ENCODE peak calls at places on chromosomes 11 and 22, in nine cellular contexts. Q, M, P, V, D, R, H, N and U are unnamed samples.

GRCh38 chr22:24067587-24068376 is 56.7 kb downstream of the CABIN1 start:
- DNase-seq in Q (no peak), M (no peak), P (no peak), V (no peak), D (no peak), R (no peak), H (no peak), N (no peak), U (peak; percentile 62)

GRCh38 chr11:119307974-119308373 is 9.0 kb downstream of the MCAM start:
- DNase-seq in Q (no peak), M (no peak), P (no peak), V (no peak), D (no peak), R (no peak), H (no peak), N (no peak), U (no peak)

GRCh38 chr11:129637473-129637872 is 178.2 kb upstream of the TMEM45B start:
- DNase-seq in Q (no peak), M (no peak), P (no peak), V (no peak), D (no peak), R (no peak), H (peak; percentile 74), N (no peak), U (no peak)

GRCh38 chr11:30131535-30131934 is 99.3 kb upstream of the FSHB start:
- DNase-seq in Q (no peak), M (no peak), P (no peak), V (no peak), D (no peak), R (no peak), H (no peak), N (no peak), U (no peak)

GRCh38 chr11:14927146-14927545 is 35.1 kb upstream of the CYP2R1 start:
- DNase-seq in Q (no peak), M (no peak), P (no peak), V (no peak), D (no peak), R (no peak), H (peak; percentile 17), N (no peak), U (no peak)

GRCh38 chr11:8784936-8785335 is 102.3 kb downstream of the RPL27A start:
- DNase-seq in Q (no peak), M (no peak), P (no peak), V (no peak), D (no peak), R (no peak), H (no peak), N (no peak), U (no peak)

GRCh38 chr22:29117799-29118477 is 45.1 kb downstream of the KREMEN1 start:
- DNase-seq in Q (no peak), M (no peak), P (no peak), V (no peak), D (no peak), R (no peak), H (no peak), N (no peak), U (no peak)

GRCh38 chr11:67002921-67003411 is 20.0 kb upstream of the SYT12 start:
- DNase-seq in Q (no peak), M (no peak), P (no peak), V (no peak), D (no peak), R (no peak), H (no peak), N (no peak), U (no peak)

GRCh38 chr11:82775736-82776346 is 42.2 kb upstream of the FAM181B start:
- DNase-seq in Q (no peak), M (peak; percentile 85), P (no peak), V (no peak), D (no peak), R (peak; percentile 59), H (peak; percentile 89), N (no peak), U (no peak)

GRCh38 chr11:6703247-6704063 is 20.3 kb upstream of the MRPL17 start:
- DNase-seq in Q (peak; percentile 64), M (peak; percentile 63), P (no peak), V (no peak), D (no peak), R (peak; percentile 67), H (peak; percentile 76), N (peak; percentile 66), U (no peak)

GRCh38 chr11:42620796-42621195 is 691.0 kb upstream of the API5 start:
- DNase-seq in Q (no peak), M (no peak), P (no peak), V (no peak), D (no peak), R (no peak), H (peak; percentile 51), N (no peak), U (no peak)

GRCh38 chr11:36161572-36161971 is 127.7 kb downstream of the COMMD9 start:
- DNase-seq in Q (no peak), M (no peak), P (no peak), V (no peak), D (no peak), R (no peak), H (no peak), N (no peak), U (no peak)

GRCh38 chr22:41516462-41516861 is 27.8 kb downstream of the POLR3H start:
- DNase-seq in Q (no peak), M (no peak), P (no peak), V (no peak), D (no peak), R (no peak), H (no peak), N (no peak), U (no peak)

DNA sequence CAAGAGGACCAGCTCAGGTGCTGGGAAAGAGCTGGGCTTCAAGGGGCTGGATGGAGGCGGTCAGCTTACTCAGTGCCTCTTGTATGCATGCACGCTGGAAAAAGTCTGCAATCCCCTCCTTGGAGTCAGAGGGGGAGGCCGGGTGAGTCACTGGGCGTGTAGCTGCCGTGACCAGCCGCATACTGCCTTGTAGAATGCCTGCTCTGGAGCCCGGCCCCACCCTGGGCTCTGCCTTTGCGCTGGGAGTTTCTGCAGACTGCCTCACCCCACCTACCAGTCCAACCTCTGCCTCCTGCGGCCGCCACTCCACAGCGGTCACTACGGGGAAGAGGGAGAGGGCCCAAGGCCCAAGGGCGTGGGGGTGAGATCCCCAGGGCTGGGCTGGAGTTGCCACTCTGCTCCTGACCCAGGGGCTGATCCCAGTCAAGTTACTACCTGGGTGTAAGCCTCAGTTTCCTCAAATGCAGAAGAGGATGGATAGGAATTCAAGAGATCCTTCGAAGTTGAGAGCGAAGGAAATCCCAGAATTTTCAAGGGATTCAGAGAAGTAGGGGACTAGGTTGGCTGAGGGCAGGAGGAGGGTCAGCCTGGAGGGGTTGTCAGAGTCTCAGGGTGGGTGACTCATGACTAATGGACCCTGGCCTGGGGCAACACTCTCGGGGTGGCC is 4.1 kb downstream of the MRGPRF start:
- DNase-seq in Q (peak; percentile 55), M (peak; percentile 51), P (peak; percentile 91), V (peak; percentile 85), D (no peak), R (no peak), H (peak; percentile 95), N (peak; percentile 96), U (peak; percentile 97)
- H3K27ac ChIP-seq in Q (peak overlapping the region; percentile 60), M (no peak overlapping the region), P (peak overlapping the region; percentile 80), V (peak overlapping the region; percentile 90), D (no peak overlapping the region), R (no peak overlapping the region), H (peak overlapping the region; percentile 50), N (peak overlapping the region; percentile 90), U (peak overlapping the region; percentile 97)

GRCh38 chr11:12409621-12410005 is 32.2 kb downstream of the PARVA start:
- DNase-seq in Q (no peak), M (no peak), P (no peak), V (no peak), D (no peak), R (no peak), H (no peak), N (no peak), U (no peak)
- H3K27ac ChIP-seq in Q (no peak overlapping the region), M (no peak overlapping the region), P (peak overlapping the region; percentile 71), V (peak overlapping the region; percentile 68), D (no peak overlapping the region), R (no peak overlapping the region), H (no peak overlapping the region), N (peak overlapping the region; percentile 71), U (peak overlapping the region; percentile 80)

DNA sequence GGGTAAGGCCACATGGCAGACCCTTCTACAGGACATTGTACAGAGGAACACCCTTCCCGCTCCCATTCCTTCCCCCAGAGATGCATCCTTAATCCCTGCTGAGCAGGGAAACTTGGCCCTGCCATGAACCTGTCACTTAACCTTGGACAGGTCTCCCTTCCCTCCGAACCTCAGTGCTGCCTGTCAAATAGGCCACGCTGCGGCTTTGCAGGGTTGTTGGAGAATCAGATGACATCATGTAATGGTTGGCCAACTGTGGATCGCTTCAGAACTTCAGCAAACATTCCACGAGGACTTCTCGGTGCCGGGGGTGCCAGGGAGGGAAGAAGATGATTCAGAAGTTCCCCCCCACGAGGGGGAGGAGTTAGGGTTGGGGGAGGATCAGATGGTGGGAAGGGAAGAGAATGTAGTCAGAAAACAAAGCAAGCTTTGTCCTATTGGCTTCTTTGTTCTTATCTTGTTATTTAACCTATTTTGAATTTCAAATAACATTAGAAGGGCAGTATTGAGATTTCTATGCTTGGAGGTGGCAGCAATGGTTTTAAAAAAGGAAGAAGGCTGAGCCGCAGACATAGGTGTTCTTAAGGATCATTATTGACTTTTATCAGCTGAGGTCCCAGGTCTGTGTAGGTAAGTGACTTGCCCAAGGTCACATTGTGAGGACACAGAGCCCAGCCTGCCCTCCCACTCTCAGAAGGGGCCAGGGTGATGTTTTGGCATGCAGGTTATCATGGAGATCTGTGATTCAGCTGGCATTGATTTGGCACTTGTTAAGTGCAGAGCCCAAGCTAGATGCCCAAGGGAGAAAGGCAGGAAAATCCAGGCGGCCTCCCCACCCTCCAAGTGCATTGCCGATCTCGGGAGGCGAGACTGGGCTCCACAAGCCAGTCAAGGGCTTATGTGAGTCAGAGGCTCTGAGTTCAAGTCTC is 3.1 kb downstream of the CDC42EP1 start:
- DNase-seq in Q (peak; percentile 71), M (peak; percentile 93), P (peak; percentile 91), V (peak; percentile 82), D (no peak), R (no peak), H (peak; percentile 92), N (peak; percentile 90), U (peak; percentile 92)
- H3K27ac ChIP-seq in Q (peak overlapping the region; percentile 100), M (peak overlapping the region; percentile 99), P (peak overlapping the region; percentile 99), V (peak overlapping the region; percentile 99), D (no peak overlapping the region), R (no peak overlapping the region), H (peak overlapping the region; percentile 75), N (peak overlapping the region; percentile 98), U (peak overlapping the region; percentile 97)

GRCh38 chr11:58625826-58626460 is 3.5 kb downstream of the CNTF start:
- DNase-seq in Q (no peak), M (no peak), P (no peak), V (no peak), D (no peak), R (no peak), H (peak; percentile 31), N (no peak), U (no peak)
- H3K27ac ChIP-seq in Q (no peak overlapping the region), M (no peak overlapping the region), P (peak overlapping the region; percentile 33), V (no peak overlapping the region), D (no peak overlapping the region), R (no peak overlapping the region), H (no peak overlapping the region), N (no peak overlapping the region), U (no peak overlapping the region)

DNA sequence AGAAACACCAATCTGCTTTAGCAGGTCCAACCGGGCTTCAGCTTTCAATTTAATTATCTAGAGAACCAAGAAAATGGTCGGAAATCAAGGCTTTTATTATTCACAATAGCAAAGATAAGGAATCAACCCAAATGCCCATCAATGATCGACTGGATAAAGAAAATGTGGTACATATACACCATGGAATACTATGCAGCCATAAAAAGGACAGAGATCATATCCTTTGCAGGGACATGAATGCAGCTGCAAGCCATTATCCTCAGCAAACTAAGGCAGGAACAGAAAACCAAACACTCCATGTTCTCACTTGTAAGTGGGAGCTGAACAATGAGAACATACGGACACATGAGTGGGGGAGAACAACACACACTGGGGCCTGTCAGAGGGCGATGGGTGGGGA is 53.8 kb downstream of the ATG16L2 start:
- DNase-seq in Q (no peak), M (no peak), P (no peak), V (no peak), D (no peak), R (no peak), H (no peak), N (no peak), U (no peak)
- H3K27ac ChIP-seq in Q (no peak overlapping the region), M (no peak overlapping the region), P (no peak overlapping the region), V (no peak overlapping the region), D (no peak overlapping the region), R (no peak overlapping the region), H (no peak overlapping the region), N (no peak overlapping the region), U (no peak overlapping the region)